ENCODE peak calls at places on chromosome 21, in nine cellular contexts. D is germinal center; R is thoracic aorta; N is hepatocyte; B is SW480; T is skeletal muscle cell; Y is GM23248; H is stimulated activated CD8-positive, alpha-beta memory T cell treated with anti-CD3 and anti-CD28 coated beads, Interleukin-12 subunit alpha, Interleukin-12 subunit beta, amount 100 ng/mL, for 1 hour; J is astrocyte of the spinal cord. K is an unnamed sample.

GRCh38 chr21:16532841-16533240 is 803.1 kb downstream of the USP25 start:
- DNase-seq in D (no peak), R (no peak), N (no peak), B (no peak), T (peak), Y (peak), H (no peak), J (peak), K (no peak)

GRCh38 chr21:25858328-25858727 is 123.6 kb downstream of the GABPA start:
- DNase-seq in D (no peak), R (no peak), N (no peak), B (no peak), T (no peak), Y (no peak), H (no peak), J (no peak), K (no peak)

GRCh38 chr21:32423320-32423719 is 10.8 kb downstream of the EVA1C start:
- DNase-seq in D (no peak), R (no peak), N (no peak), B (peak), T (no peak), Y (peak), H (no peak), J (peak), K (no peak)

GRCh38 chr21:43720539-43721224 is 1.8 kb downstream of the PDXK start:
- DNase-seq in D (no peak), R (no peak), N (peak), B (no peak), T (no peak), Y (no peak), H (no peak), J (no peak), K (no peak)

GRCh38 chr21:45640888-45641479 is 2.5 kb upstream of the PCBP3 start:
- DNase-seq in D (no peak), R (no peak), N (peak), B (peak), T (no peak), Y (peak), H (no peak), J (peak), K (no peak)

GRCh38 chr21:41500931-41501381 is 7.0 kb downstream of the TMPRSS2 start:
- DNase-seq in D (no peak), R (no peak), N (peak), B (no peak), T (no peak), Y (no peak), H (no peak), J (no peak), K (no peak)

GRCh38 chr21:34926784-34927548 is 122.1 kb downstream of the RUNX1 start:
- DNase-seq in D (no peak), R (no peak), N (peak), B (peak), T (no peak), Y (peak), H (no peak), J (peak), K (no peak)

GRCh38 chr21:40425981-40426380 is 421.0 kb downstream of the DSCAM start:
- DNase-seq in D (no peak), R (no peak), N (no peak), B (no peak), T (no peak), Y (no peak), H (no peak), J (no peak), K (no peak)

GRCh38 chr21:46009951-46010655 is 28.5 kb downstream of the COL6A1 start:
- DNase-seq in D (no peak), R (no peak), N (no peak), B (no peak), T (no peak), Y (no peak), H (no peak), J (no peak), K (no peak)

GRCh38 chr21:24941316-24942185 is 665.7 kb downstream of the MRPL39 start:
- DNase-seq in D (no peak), R (no peak), N (peak), B (peak), T (no peak), Y (no peak), H (no peak), J (peak), K (no peak)

GRCh38 chr21:15729674-15730483 is at the start of gene USP25:
- DNase-seq in D (peak), R (peak), N (peak), B (peak), T (peak), Y (peak), H (peak), J (peak), K (peak)

GRCh38 chr21:45179568-45180288 is 105.3 kb downstream of the ADARB1 start:
- DNase-seq in D (no peak), R (no peak), N (no peak), B (no peak), T (no peak), Y (no peak), H (no peak), J (no peak), K (no peak)

GRCh38 chr21:38346286-38346685 is 89.5 kb downstream of the KCNJ15 start:
- DNase-seq in D (no peak), R (no peak), N (no peak), B (no peak), T (no peak), Y (no peak), H (no peak), J (no peak), K (no peak)

GRCh38 chr21:35106246-35106835 is 57.2 kb upstream of the RUNX1 start:
- DNase-seq in D (no peak), R (no peak), N (no peak), B (no peak), T (no peak), Y (no peak), H (no peak), J (no peak), K (no peak)

GRCh38 chr21:33314096-33314495 is 10.7 kb upstream of the IFNAR1 start:
- DNase-seq in D (no peak), R (no peak), N (no peak), B (no peak), T (no peak), Y (peak), H (no peak), J (peak), K (no peak)

GRCh38 chr21:14926186-14926585 is 138.6 kb downstream of the NRIP1 start:
- DNase-seq in D (no peak), R (no peak), N (no peak), B (no peak), T (no peak), Y (no peak), H (no peak), J (no peak), K (no peak)

GRCh38 chr21:39105341-39105765 is 77.9 kb downstream of the PSMG1 start:
- DNase-seq in D (no peak), R (no peak), N (no peak), B (no peak), T (no peak), Y (no peak), H (no peak), J (no peak), K (no peak)

GRCh38 chr21:31684918-31685317 is 25.4 kb downstream of the SOD1 start:
- DNase-seq in D (no peak), R (no peak), N (no peak), B (no peak), T (no peak), Y (no peak), H (no peak), J (no peak), K (no peak)

GRCh38 chr21:33780631-33781030 is 135.0 kb downstream of the ATP5PO start:
- DNase-seq in D (no peak), R (no peak), N (no peak), B (no peak), T (no peak), Y (peak), H (no peak), J (peak), K (no peak)

GRCh38 chr21:17501107-17502006 is 11.5 kb upstream of the CXADR start:
- DNase-seq in D (no peak), R (no peak), N (peak), B (peak), T (no peak), Y (no peak), H (no peak), J (peak), K (no peak)

GRCh38 chr21:17491716-17492414 is 21.0 kb upstream of the CXADR start:
- DNase-seq in D (no peak), R (peak), N (peak), B (peak), T (peak), Y (peak), H (no peak), J (peak), K (no peak)

GRCh38 chr21:34617753-34618339 is 2.9 kb upstream of the RCAN1 start:
- DNase-seq in D (no peak), R (no peak), N (no peak), B (no peak), T (no peak), Y (no peak), H (no peak), J (no peak), K (no peak)

GRCh38 chr21:18155508-18156193 is 89.0 kb upstream of the CHODL start:
- DNase-seq in D (no peak), R (no peak), N (no peak), B (peak), T (no peak), Y (no peak), H (no peak), J (peak), K (no peak)

GRCh38 chr21:36744560-36745231 is 45.8 kb downstream of the SIM2 start:
- DNase-seq in D (no peak), R (no peak), N (no peak), B (no peak), T (no peak), Y (no peak), H (no peak), J (no peak), K (no peak)

GRCh38 chr21:35783686-35784085 is 276.6 kb downstream of the SETD4 start:
- DNase-seq in D (no peak), R (no peak), N (no peak), B (peak), T (no peak), Y (no peak), H (no peak), J (no peak), K (no peak)

GRCh38 chr21:37450385-37451044 is 83.9 kb downstream of the DYRK1A start:
- DNase-seq in D (no peak), R (no peak), N (no peak), B (no peak), T (no peak), Y (peak), H (no peak), J (peak), K (no peak)

GRCh38 chr21:17921579-17922530 is 102.7 kb upstream of the C21orf91 start:
- DNase-seq in D (no peak), R (no peak), N (peak), B (peak), T (peak), Y (peak), H (no peak), J (peak), K (no peak)

K was measured in dorsolateral prefrontal cortex.